ENCODE peak calls at places on chromosomes 7 and 10, in seven cellular contexts. D is Peyer's patch, K is heart left ventricle, U is PC-3, N is PC-9, O is SK-N-SH, T is suprapubic skin. M is an unnamed sample.

GRCh38 chr10:97687785-97688781 is 1.0 kb upstream of the AVPI1 start:
- DNase-seq in T (no peak), N (no peak), O (no peak), K (no peak), U (peak; percentile 36), D (no peak), M (no peak)

GRCh38 chr7:6148724-6149360 is 117.7 kb downstream of the ANKRD61 start:
- DNase-seq in N (no peak), D (no peak), T (no peak), U (no peak), O (no peak), K (no peak), M (no peak)

GRCh38 chr10:122078965-122079401 is 90.0 kb downstream of the TACC2 start:
- DNase-seq in O (no peak), T (peak; percentile 70), D (no peak), K (peak; percentile 59), U (no peak), N (no peak), M (no peak)

GRCh38 chr10:102311025-102311420 is 65.7 kb downstream of the GBF1 start:
- DNase-seq in K (no peak), N (no peak), T (no peak), D (no peak), U (no peak), O (no peak), M (no peak)

GRCh38 chr7:118053353-118053752 is 130.6 kb upstream of the LSM8 start:
- DNase-seq in N (no peak), O (no peak), D (no peak), K (no peak), T (no peak), U (peak; percentile 11), M (no peak)

GRCh38 chr7:67671006-67671405 is 674.4 kb downstream of the TYW1 start:
- DNase-seq in K (no peak), D (no peak), N (no peak), O (no peak), U (no peak), T (no peak), M (no peak)

GRCh38 chr10:94172332-94172731 is 178.6 kb downstream of the PLCE1 start:
- DNase-seq in O (no peak), U (peak; percentile 73), D (no peak), K (no peak), N (no peak), T (no peak), M (no peak)

GRCh38 chr10:63628526-63629362 is 107.5 kb downstream of the REEP3 start:
- DNase-seq in K (peak; percentile 86), U (no peak), N (no peak), T (no peak), O (peak; percentile 67), D (peak; percentile 67), M (peak; percentile 61)

GRCh38 chr7:104643587-104644217 is 315.3 kb downstream of the LHFPL3 start:
- DNase-seq in K (no peak), D (no peak), U (peak; percentile 39), T (no peak), N (no peak), O (peak; percentile 49), M (no peak)

DNA sequence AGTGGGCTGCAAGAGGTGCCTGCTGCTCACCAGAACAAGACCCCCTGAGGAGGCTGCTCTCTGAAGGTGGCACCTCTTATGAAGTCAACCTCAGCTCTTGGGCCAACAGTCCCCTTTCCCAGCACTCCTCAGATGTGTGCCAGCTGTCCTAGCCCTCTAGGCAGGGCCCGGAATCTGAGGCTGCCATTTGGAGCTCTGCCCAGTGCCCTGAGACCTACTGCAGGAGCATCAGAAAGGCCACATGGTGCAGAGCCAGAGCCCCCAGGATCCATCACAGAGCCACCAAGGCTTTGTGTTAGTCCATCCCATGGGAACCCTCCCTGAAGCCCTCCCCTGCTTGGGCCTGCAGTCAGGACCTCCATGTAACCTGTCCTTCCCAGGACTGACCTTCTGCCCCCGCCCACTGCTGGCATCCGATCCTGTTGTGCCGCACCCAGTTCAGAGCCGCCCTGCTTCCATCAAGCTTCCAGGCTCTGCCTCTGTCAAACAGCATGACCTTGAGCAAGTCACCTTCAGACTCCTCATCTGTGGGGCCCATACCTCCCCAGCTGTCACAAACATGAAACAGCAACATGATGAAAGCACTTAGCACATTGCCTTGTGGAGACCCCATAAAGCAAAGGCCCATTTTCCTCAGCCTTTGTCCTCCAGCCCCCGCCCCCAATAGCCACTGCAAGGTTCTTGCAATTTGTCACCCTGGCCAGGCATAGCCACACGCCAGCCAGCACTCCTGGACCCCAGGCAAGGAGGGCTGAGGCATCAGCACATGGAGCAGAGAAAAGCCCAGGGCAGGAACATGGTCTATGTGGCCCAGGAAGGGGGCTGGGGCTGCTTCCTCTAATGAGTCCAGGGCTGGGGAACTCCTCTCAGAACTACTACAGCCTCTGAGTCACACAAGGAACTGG is 51.7 kb downstream of the GRID1 start:
- DNase-seq in U (no peak), N (no peak), D (no peak), O (no peak), K (no peak), T (peak; percentile 57), M (no peak)
- H3K4me1 ChIP-seq in U (no peaks in the 10 kb centered on the region), N (no peaks in the 10 kb centered on the region), D (no peaks in the 10 kb centered on the region), O (no peaks in the 10 kb centered on the region), K (no peaks in the 10 kb centered on the region), T (no peaks in the 10 kb centered on the region), M (no peaks in the 10 kb centered on the region)

GRCh38 chr10:99325261-99325660 is 3.9 kb upstream of the CNNM1 start:
- DNase-seq in O (no peak), U (no peak), N (peak; percentile 58), T (no peak), D (no peak), K (no peak), M (no peak)
- H3K4me3 ChIP-seq in O (no peak overlapping the region), U (no peak overlapping the region), N (no peak overlapping the region), T (no peak overlapping the region), D (no peak overlapping the region), K (no peak overlapping the region), M (no peak overlapping the region)

GRCh38 chr7:47795631-47796030 is 152.6 kb downstream of the PKD1L1 start:
- DNase-seq in D (no peak), N (peak; percentile 46), K (no peak), T (no peak), O (no peak), U (no peak), M (no peak)

GRCh38 chr7:47796347-47796746 is 151.9 kb downstream of the PKD1L1 start:
- DNase-seq in U (no peak), T (no peak), O (no peak), K (no peak), D (no peak), N (no peak), M (no peak)

GRCh38 chr7:47794016-47794415 is 154.2 kb downstream of the PKD1L1 start:
- DNase-seq in T (no peak), O (no peak), K (no peak), U (no peak), D (no peak), N (no peak), M (no peak)

GRCh38 chr7:47791682-47792081 is 156.6 kb downstream of the PKD1L1 start:
- DNase-seq in K (no peak), U (no peak), N (no peak), O (no peak), T (no peak), D (no peak), M (no peak)

DNA sequence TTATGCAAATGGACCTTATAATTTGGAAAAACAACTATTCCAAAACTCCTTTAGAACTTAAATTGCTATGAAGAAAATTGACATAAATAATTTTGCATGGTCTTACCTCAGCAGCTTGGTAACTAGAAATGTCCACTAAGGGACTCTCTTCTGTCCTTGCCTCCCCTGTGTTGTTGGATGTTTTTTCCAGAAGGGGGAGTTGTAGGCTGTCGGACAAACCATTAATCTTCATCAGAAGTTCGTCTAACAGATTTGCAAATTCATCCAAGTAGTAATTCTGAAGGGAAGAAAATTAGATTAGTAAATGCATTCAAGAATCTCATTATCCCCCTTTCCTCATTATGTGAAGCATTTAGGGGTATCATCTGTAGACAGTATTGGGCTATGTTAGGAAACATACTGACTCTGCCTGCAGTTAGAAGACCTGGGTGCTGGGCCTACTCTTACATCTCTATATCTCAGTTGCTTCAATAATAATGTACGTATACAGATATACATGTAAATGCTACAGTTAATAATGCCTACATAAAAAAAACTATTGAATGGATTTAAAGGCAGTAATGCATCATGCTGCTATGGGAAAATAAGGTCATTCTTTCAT is 155.6 kb downstream of the PKD1L1 start:
- DNase-seq in T (no peak), D (no peak), K (no peak), U (peak; percentile 60), O (no peak), N (no peak), M (no peak)
- TF ChIP-seq CTCF in T (no peak), D (peak; percentile 55), K (peak; percentile 52), U (peak; percentile 84), O (peak; percentile 66), N (peak; percentile 63), M (no peak)

DNA sequence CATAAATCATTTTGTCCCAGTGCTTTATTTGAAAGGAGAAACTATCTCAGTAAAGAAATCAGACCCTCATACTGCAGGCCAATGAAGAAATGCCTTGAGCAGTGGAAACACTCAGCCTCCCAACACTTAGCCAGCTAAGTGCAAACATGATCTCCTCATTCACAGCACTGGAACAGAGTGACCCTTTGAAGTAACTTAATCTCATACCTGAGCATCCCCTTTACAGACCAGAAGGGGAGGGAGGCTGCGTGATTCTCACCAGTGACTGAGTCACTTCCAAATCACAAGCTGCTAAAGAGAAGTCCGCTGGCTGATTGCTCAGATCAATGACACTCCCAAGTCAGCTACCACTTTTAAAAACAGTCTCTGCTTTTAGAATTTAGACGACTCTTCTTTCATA is 4.5 kb downstream of the CHST15 start:
- DNase-seq in O (no peak), U (peak; percentile 14), D (no peak), T (no peak), K (no peak), N (no peak), M (no peak)
- H3K4me1 ChIP-seq in O (no peaks in the 10 kb centered on the region), U (peaks cover 18% of the 10 kb centered on the region), D (peaks cover 6% of the 10 kb centered on the region), T (peaks cover 54% of the 10 kb centered on the region), K (peaks cover 32% of the 10 kb centered on the region), N (peaks cover 11% of the 10 kb centered on the region), M (peaks cover 17% of the 10 kb centered on the region)

GRCh38 chr7:48035967-48036478 is 680 bp downstream of the C7orf57 start:
- DNase-seq in K (peak; percentile 45), T (peak; percentile 80), D (peak; percentile 57), U (peak; percentile 24), O (peak; percentile 59), N (no peak), M (peak; percentile 44)
- H3K4me3 ChIP-seq in K (peak overlapping the region; percentile 70), T (peak overlapping the region; percentile 50), D (peak overlapping the region; percentile 35), U (peak overlapping the region; percentile 74), O (peak overlapping the region; percentile 72), N (peak overlapping the region; percentile 59), M (no peak overlapping the region)

M was measured in mucosa of descending colon.